ENCODE peak calls at places on chromosomes 4 and X, in five cellular contexts. R, W, S, B and Q are unnamed samples.

GRCh38 chr4:122542411-122543236 is 78.2 kb downstream of the IL21 start:
- DNase-seq in R (no peak), B (no peak), W (peak; percentile 72), S (no peak), Q (no peak)

GRCh38 chr4:105709081-105709450 is 482 bp downstream of the GSTCD start:
- DNase-seq in S (no peak), B (peak; percentile 66), R (no peak), W (peak; percentile 21), Q (no peak)

GRCh38 chr4:20078644-20079043 is 173.1 kb upstream of the SLIT2 start:
- DNase-seq in B (no peak), S (no peak), W (no peak), R (no peak), Q (no peak)

GRCh38 chr4:100486496-100486895 is 31.3 kb downstream of the EMCN start:
- DNase-seq in S (no peak), R (no peak), B (no peak), W (no peak), Q (no peak)

GRCh38 chr4:72629540-72629939 is 60.5 kb upstream of the ADAMTS3 start:
- DNase-seq in W (peak; percentile 49), R (no peak), B (no peak), S (no peak), Q (no peak)

GRCh38 chr4:10173039-10173753 is 56.6 kb upstream of the WDR1 start:
- DNase-seq in B (no peak), S (no peak), R (no peak), W (peak; percentile 24), Q (no peak)

GRCh38 chrX:118724775-118725174 is 2.6 kb upstream of the IL13RA1 start:
- DNase-seq in W (peak; percentile 42), R (no peak), B (no peak), S (no peak), Q (no peak)

GRCh38 chr4:151887151-151887815 is 126.5 kb upstream of the GATB start:
- DNase-seq in R (no peak), B (no peak), S (no peak), W (peak; percentile 25), Q (no peak)

GRCh38 chr4:36208884-36209473 is 35.3 kb downstream of the ARAP2 start:
- DNase-seq in B (no peak), W (no peak), S (no peak), R (no peak), Q (no peak)

GRCh38 chr4:74855879-74856278 is 61.6 kb upstream of the BTC start:
- DNase-seq in S (no peak), R (no peak), W (peak; percentile 15), B (no peak), Q (no peak)

GRCh38 chr4:24887881-24888430 is 24.9 kb downstream of the CCDC149 start:
- DNase-seq in S (no peak), R (no peak), W (no peak), B (no peak), Q (no peak)

GRCh38 chrX:10932842-10933440 is 178.2 kb upstream of the HCCS start:
- DNase-seq in W (no peak), B (no peak), S (no peak), R (no peak), Q (no peak)

GRCh38 chr4:12409507-12410190 is 981.0 kb upstream of the HS3ST1 start:
- DNase-seq in W (peak; percentile 1), B (no peak), S (no peak), R (no peak), Q (no peak)

DNA sequence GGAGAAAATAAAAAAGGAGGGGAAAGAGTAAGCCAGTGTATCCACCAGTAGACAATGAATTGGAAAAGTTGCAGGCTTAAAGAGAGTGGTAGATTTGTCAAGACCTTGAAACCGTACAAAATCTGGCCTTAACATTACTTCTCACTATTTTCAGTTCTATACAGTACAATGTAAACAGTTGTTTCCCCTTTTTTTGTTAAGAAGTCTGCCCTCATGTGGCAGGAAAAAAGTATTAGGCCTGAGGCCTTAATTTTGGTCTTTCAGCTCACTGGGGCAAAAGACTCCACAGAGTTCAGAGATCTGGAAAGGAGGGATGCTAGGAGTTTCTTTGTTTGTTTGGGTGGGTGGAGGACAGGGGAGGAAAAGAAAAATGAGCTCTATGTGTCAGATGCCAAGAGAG is 92.8 kb upstream of the CCDC160 start:
- DNase-seq in W (no peak), S (no peak), B (no peak), R (no peak), Q (no peak)
- TF ChIP-seq CTCF in W (peak; percentile 45), S (no peak), B (no peak), R (no peak), Q (no peak)

GRCh38 chr4:138062929-138063328 is 179.2 kb downstream of the SLC7A11 start:
- DNase-seq in B (no peak), S (no peak), R (no peak), W (peak; percentile 64), Q (no peak)
- TF ChIP-seq CTCF in B (no peak), S (no peak), R (no peak), W (peak; percentile 17), Q (no peak)

DNA sequence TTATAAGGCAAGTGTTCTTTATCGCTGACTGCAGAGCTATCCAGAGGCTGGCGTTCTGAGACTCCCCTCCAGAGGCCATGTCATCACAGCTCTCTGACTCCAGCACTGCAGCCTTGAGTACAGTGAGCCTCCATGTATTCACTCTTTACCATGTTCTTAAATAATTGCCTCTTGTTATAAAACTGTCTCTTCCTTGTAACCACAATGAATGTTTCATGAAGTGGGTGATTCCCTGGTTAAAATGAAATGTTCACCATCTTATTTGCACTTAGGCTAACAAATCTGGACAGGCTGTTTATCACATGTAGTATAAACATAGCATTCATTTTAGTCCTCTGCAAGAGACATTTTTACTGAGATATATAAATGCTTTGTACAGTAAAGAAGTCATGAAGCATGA is 43.8 kb downstream of the GUCY1B1 start:
- DNase-seq in R (no peak), B (no peak), S (no peak), W (peak; percentile 51), Q (no peak)
- TF ChIP-seq CTCF in R (no peak), B (no peak), S (no peak), W (peak; percentile 4), Q (no peak)

GRCh38 chr4:98645527-98645926 is 12.9 kb downstream of the TSPAN5 start:
- DNase-seq in B (no peak), S (no peak), W (no peak), R (no peak), Q (no peak)
- TF ChIP-seq CTCF in B (no peak), S (no peak), W (no peak), R (no peak), Q (no peak)

GRCh38 chr4:2180410-2180809 is 61.5 kb downstream of the HAUS3 start:
- DNase-seq in R (no peak), B (no peak), S (no peak), W (no peak), Q (no peak)

GRCh38 chr4:2175990-2176698 is 65.8 kb downstream of the HAUS3 start:
- DNase-seq in S (no peak), W (no peak), B (no peak), R (no peak), Q (no peak)

GRCh38 chr4:2179717-2180116 is 62.2 kb downstream of the HAUS3 start:
- DNase-seq in B (no peak), R (no peak), S (no peak), W (no peak), Q (no peak)

GRCh38 chr4:2178986-2179385 is 62.9 kb downstream of the HAUS3 start:
- DNase-seq in S (no peak), W (no peak), R (no peak), B (no peak), Q (no peak)

DNA sequence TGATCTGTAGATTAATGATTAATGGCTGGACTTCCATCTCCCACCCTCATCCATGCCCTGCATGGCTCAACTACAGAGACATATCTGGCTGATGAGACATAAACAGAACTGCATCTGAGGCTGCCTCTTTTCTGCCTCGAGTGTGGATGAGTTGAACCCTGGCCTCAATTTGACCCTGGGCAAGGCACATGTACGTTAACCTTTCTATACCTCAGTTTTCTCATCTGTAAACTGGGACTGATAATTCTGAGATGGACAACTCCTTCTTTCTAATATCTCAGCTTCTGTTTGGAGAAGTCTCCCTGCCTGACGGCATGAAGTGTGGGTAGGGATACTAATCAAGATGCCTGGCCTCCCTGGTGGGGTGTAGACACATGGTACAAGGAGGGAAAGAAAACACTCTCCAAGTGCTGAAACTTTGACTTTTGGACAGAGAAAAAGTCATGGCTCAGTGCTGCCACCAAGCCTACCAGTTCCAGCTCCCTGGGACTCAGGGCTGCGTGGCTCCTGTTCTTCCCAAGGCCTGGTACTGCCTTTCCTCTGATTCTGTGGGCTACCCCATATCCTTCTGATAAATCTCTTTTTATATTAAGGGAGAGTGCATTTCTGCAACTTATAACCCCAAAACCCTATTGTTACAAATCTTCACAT is 64.4 kb downstream of the HAUS3 start:
- DNase-seq in R (no peak), B (no peak), S (no peak), W (no peak), Q (no peak)
- TF ChIP-seq CTCF in R (no peak), B (no peak), S (no peak), W (no peak), Q (no peak)

GRCh38 chrX:51857159-51857733 is 36.2 kb upstream of the MAGED1 start:
- DNase-seq in S (no peak), B (no peak), W (no peak), R (no peak), Q (no peak)

GRCh38 chrX:51855698-51856097 is 37.7 kb upstream of the MAGED1 start:
- DNase-seq in R (no peak), B (no peak), W (no peak), S (no peak), Q (no peak)

GRCh38 chrX:51866156-51866555 is 27.3 kb upstream of the MAGED1 start:
- DNase-seq in B (no peak), S (no peak), W (peak; percentile 65), R (no peak), Q (no peak)

GRCh38 chrX:51862920-51863319 is 30.5 kb upstream of the MAGED1 start:
- DNase-seq in W (no peak), R (no peak), B (no peak), S (no peak), Q (no peak)

DNA sequence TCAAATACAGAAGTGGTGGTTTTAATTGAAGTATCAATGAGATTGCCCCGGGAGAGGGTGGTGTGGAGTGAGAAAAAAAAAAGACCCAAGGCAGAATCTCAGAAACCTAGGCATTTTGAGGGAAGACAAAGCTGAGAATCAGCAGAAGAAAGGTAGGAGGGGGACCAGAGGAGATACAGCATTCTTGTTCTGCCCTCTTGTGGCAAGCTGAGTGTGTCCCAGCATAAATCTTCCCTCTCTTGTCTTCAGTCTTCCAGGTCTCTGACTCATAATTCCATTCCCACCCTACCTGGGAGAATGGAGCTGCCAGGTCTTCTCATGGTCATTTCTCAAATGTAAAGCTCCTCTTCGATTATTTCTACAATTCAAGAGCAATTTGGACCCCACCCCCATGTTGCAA is 32.7 kb upstream of the MAGED1 start:
- DNase-seq in W (peak; percentile 48), S (no peak), B (no peak), R (no peak), Q (no peak)
- TF ChIP-seq CTCF in W (peak; percentile 48), S (no peak), B (no peak), R (no peak), Q (no peak)

GRCh38 chr4:87965501-87965975 is 10.0 kb upstream of the SPP1 start:
- DNase-seq in B (no peak), W (no peak), R (no peak), S (no peak), Q (no peak)
- TF ChIP-seq CTCF in B (no peak), W (no peak), R (no peak), S (no peak), Q (no peak)